ENCODE peak calls at places on chromosome 18, in five cellular contexts. One of them, this sample, is unnamed.

GRCh38 chr18:46152436-46152807 is 48.2 kb downstream of the HAUS1 start:
- DNase-seq in neuronal stem cell: no peak
- DNase-seq in stimulated activated CD8-positive, alpha-beta memory T cell treated with anti-CD3 and anti-CD28 coated beads, Interleukin-12 subunit alpha, Interleukin-12 subunit beta, amount 100 ng/mL, for 4 hours: no peak
- DNase-seq in cardiac muscle cell: no peak
- DNase-seq in nephron progenitor cell: peak
- DNase-seq in this sample: no peak

GRCh38 chr18:70936160-70936559 is 647.3 kb downstream of the SOCS6 start:
- DNase-seq in neuronal stem cell: no peak
- DNase-seq in nephron progenitor cell: no peak
- DNase-seq in stimulated activated CD8-positive, alpha-beta memory T cell treated with anti-CD3 and anti-CD28 coated beads, Interleukin-12 subunit alpha, Interleukin-12 subunit beta, amount 100 ng/mL, for 4 hours: no peak
- DNase-seq in cardiac muscle cell: no peak
- DNase-seq in this sample: no peak

GRCh38 chr18:76519156-76519549 is 24.1 kb upstream of the ZNF516 start:
- DNase-seq in stimulated activated CD8-positive, alpha-beta memory T cell treated with anti-CD3 and anti-CD28 coated beads, Interleukin-12 subunit alpha, Interleukin-12 subunit beta, amount 100 ng/mL, for 4 hours: no peak
- DNase-seq in neuronal stem cell: no peak
- DNase-seq in nephron progenitor cell: peak
- DNase-seq in cardiac muscle cell: peak
- DNase-seq in this sample: no peak

GRCh38 chr18:25449046-25449445 is 97.1 kb upstream of the ZNF521 start:
- DNase-seq in stimulated activated CD8-positive, alpha-beta memory T cell treated with anti-CD3 and anti-CD28 coated beads, Interleukin-12 subunit alpha, Interleukin-12 subunit beta, amount 100 ng/mL, for 4 hours: no peak
- DNase-seq in neuronal stem cell: no peak
- DNase-seq in cardiac muscle cell: no peak
- DNase-seq in nephron progenitor cell: no peak
- DNase-seq in this sample: no peak

GRCh38 chr18:78732273-78733210 is 247.1 kb upstream of the SALL3 start:
- DNase-seq in neuronal stem cell: no peak
- DNase-seq in stimulated activated CD8-positive, alpha-beta memory T cell treated with anti-CD3 and anti-CD28 coated beads, Interleukin-12 subunit alpha, Interleukin-12 subunit beta, amount 100 ng/mL, for 4 hours: no peak
- DNase-seq in cardiac muscle cell: no peak
- DNase-seq in nephron progenitor cell: no peak
- DNase-seq in this sample: no peak

GRCh38 chr18:70422061-70422965 is 133.5 kb downstream of the SOCS6 start:
- DNase-seq in cardiac muscle cell: no peak
- DNase-seq in nephron progenitor cell: peak
- DNase-seq in stimulated activated CD8-positive, alpha-beta memory T cell treated with anti-CD3 and anti-CD28 coated beads, Interleukin-12 subunit alpha, Interleukin-12 subunit beta, amount 100 ng/mL, for 4 hours: no peak
- DNase-seq in neuronal stem cell: no peak
- DNase-seq in this sample: no peak

GRCh38 chr18:46418657-46419260 is 238.3 kb downstream of the LOXHD1 start:
- DNase-seq in cardiac muscle cell: no peak
- DNase-seq in nephron progenitor cell: no peak
- DNase-seq in stimulated activated CD8-positive, alpha-beta memory T cell treated with anti-CD3 and anti-CD28 coated beads, Interleukin-12 subunit alpha, Interleukin-12 subunit beta, amount 100 ng/mL, for 4 hours: no peak
- DNase-seq in neuronal stem cell: no peak
- DNase-seq in this sample: no peak

GRCh38 chr18:904135-905090 is at the start of gene ADCYAP1:
- DNase-seq in nephron progenitor cell: peak
- DNase-seq in cardiac muscle cell: no peak
- DNase-seq in stimulated activated CD8-positive, alpha-beta memory T cell treated with anti-CD3 and anti-CD28 coated beads, Interleukin-12 subunit alpha, Interleukin-12 subunit beta, amount 100 ng/mL, for 4 hours: no peak
- DNase-seq in neuronal stem cell: no peak
- DNase-seq in this sample: peak

GRCh38 chr18:10563886-10564285 is 38.1 kb downstream of the NAPG start:
- DNase-seq in neuronal stem cell: no peak
- DNase-seq in cardiac muscle cell: no peak
- DNase-seq in stimulated activated CD8-positive, alpha-beta memory T cell treated with anti-CD3 and anti-CD28 coated beads, Interleukin-12 subunit alpha, Interleukin-12 subunit beta, amount 100 ng/mL, for 4 hours: no peak
- DNase-seq in nephron progenitor cell: no peak
- DNase-seq in this sample: no peak

GRCh38 chr18:62720048-62720447 is 4.7 kb downstream of the PHLPP1 start:
- DNase-seq in nephron progenitor cell: no peak
- DNase-seq in neuronal stem cell: no peak
- DNase-seq in stimulated activated CD8-positive, alpha-beta memory T cell treated with anti-CD3 and anti-CD28 coated beads, Interleukin-12 subunit alpha, Interleukin-12 subunit beta, amount 100 ng/mL, for 4 hours: no peak
- DNase-seq in cardiac muscle cell: no peak
- DNase-seq in this sample: no peak

GRCh38 chr18:23551978-23552377 is 34.3 kb downstream of the NPC1 start:
- DNase-seq in neuronal stem cell: no peak
- DNase-seq in cardiac muscle cell: no peak
- DNase-seq in stimulated activated CD8-positive, alpha-beta memory T cell treated with anti-CD3 and anti-CD28 coated beads, Interleukin-12 subunit alpha, Interleukin-12 subunit beta, amount 100 ng/mL, for 4 hours: no peak
- DNase-seq in nephron progenitor cell: no peak
- DNase-seq in this sample: no peak

GRCh38 chr18:35861367-35862114 is 110.9 kb upstream of the RMP24 start:
- DNase-seq in nephron progenitor cell: no peak
- DNase-seq in stimulated activated CD8-positive, alpha-beta memory T cell treated with anti-CD3 and anti-CD28 coated beads, Interleukin-12 subunit alpha, Interleukin-12 subunit beta, amount 100 ng/mL, for 4 hours: no peak
- DNase-seq in cardiac muscle cell: peak
- DNase-seq in neuronal stem cell: no peak
- DNase-seq in this sample: no peak

GRCh38 chr18:12245793-12246135 is 8.4 kb upstream of the CIDEA start:
- DNase-seq in nephron progenitor cell: no peak
- DNase-seq in stimulated activated CD8-positive, alpha-beta memory T cell treated with anti-CD3 and anti-CD28 coated beads, Interleukin-12 subunit alpha, Interleukin-12 subunit beta, amount 100 ng/mL, for 4 hours: no peak
- DNase-seq in neuronal stem cell: no peak
- DNase-seq in cardiac muscle cell: no peak
- DNase-seq in this sample: no peak

This sample was measured in SK-N-SH.